ENCODE peak calls at places on chromosomes 7 and 10, in five cellular contexts. Z, A, I, C and O are unnamed samples.
A peak's percentile ranks its signal among the peaks of the same experiment; 100 is the strongest.

GRCh38 chr7:25662881-25663588 is 434.7 kb upstream of the NPVF start:
- DNase-seq in Z (no peak), C (peak; percentile 28), I (no peak), A (no peak), O (no peak)

GRCh38 chr10:20714518-20714917 is 182.6 kb downstream of the NEBL start:
- DNase-seq in I (no peak), Z (no peak), A (no peak), C (no peak), O (no peak)

GRCh38 chr7:46369933-46370654 is 449.0 kb upstream of the IGFBP3 start:
- DNase-seq in C (no peak), I (peak; percentile 87), A (peak; percentile 91), Z (no peak), O (no peak)

GRCh38 chr10:7667262-7668141 is 736 bp upstream of the ITIH5 start:
- DNase-seq in I (no peak), C (peak; percentile 26), Z (no peak), A (no peak), O (no peak)

GRCh38 chr10:72068901-72069446 is 19.4 kb downstream of the SPOCK2 start:
- DNase-seq in I (no peak), C (no peak), Z (no peak), A (no peak), O (no peak)

GRCh38 chr10:58972576-58973234 is 203.7 kb upstream of the PHYHIPL start:
- DNase-seq in C (no peak), Z (no peak), A (no peak), I (no peak), O (no peak)

GRCh38 chr10:25078659-25079429 is 62.4 kb downstream of the THNSL1 start:
- DNase-seq in C (no peak), Z (no peak), I (no peak), A (no peak), O (no peak)

GRCh38 chr7:140209866-140210609 is 33.3 kb upstream of the KDM7A start:
- DNase-seq in C (no peak), I (no peak), Z (no peak), A (no peak), O (no peak)

GRCh38 chr7:148793590-148793989 is 90.5 kb downstream of the EZH2 start:
- DNase-seq in C (no peak), I (no peak), Z (no peak), A (no peak), O (no peak)

GRCh38 chr7:3588341-3588740 is 287.3 kb downstream of the SDK1 start:
- DNase-seq in C (no peak), Z (no peak), I (no peak), A (no peak), O (no peak)

GRCh38 chr10:130737622-130738021 is 573.9 kb downstream of the TCERG1L start:
- DNase-seq in C (no peak), Z (no peak), A (no peak), I (no peak), O (no peak)

GRCh38 chr10:48759113-48759901 is 74.6 kb downstream of the WDFY4 start:
- DNase-seq in I (no peak), A (no peak), Z (no peak), C (no peak), O (no peak)

GRCh38 chr7:14691597-14692203 is 210.9 kb downstream of the DGKB start:
- DNase-seq in A (peak; percentile 30), C (peak; percentile 30), Z (peak; percentile 31), I (no peak), O (peak; percentile 17)

GRCh38 chr10:85724215-85724614 is 642.4 kb downstream of the GRID1 start:
- DNase-seq in Z (no peak), I (no peak), C (no peak), A (no peak), O (no peak)

GRCh38 chr7:34041716-34042115 is 136.4 kb downstream of the BMPER start:
- DNase-seq in I (no peak), C (no peak), Z (no peak), A (peak; percentile 47), O (no peak)

GRCh38 chr7:390761-391410 is 100.9 kb downstream of the FOXL3 start:
- DNase-seq in Z (no peak), A (no peak), C (no peak), I (no peak), O (no peak)

GRCh38 chr7:5704534-5704922 is 76.9 kb downstream of the RNF216 start:
- DNase-seq in Z (peak; percentile 90), I (no peak), C (peak; percentile 85), A (peak; percentile 84), O (peak; percentile 48)

GRCh38 chr7:94064541-94065191 is 60.5 kb upstream of the BET1 start:
- DNase-seq in I (no peak), Z (no peak), A (peak; percentile 54), C (no peak), O (no peak)

GRCh38 chr7:159197066-159197975 is 52.7 kb upstream of the VIPR2 start:
- DNase-seq in C (no peak), A (no peak), I (no peak), Z (no peak), O (peak; percentile 2)

GRCh38 chr10:123842692-123843385 is 48.8 kb downstream of the CPXM2 start:
- DNase-seq in I (no peak), A (no peak), C (no peak), Z (no peak), O (no peak)

GRCh38 chr10:115129752-115130151 is 36.6 kb downstream of the ATRNL1 start:
- DNase-seq in A (peak; percentile 37), I (peak; percentile 4), C (no peak), Z (no peak), O (no peak)

GRCh38 chr10:64156131-64156530 is 634.9 kb downstream of the REEP3 start:
- DNase-seq in C (no peak), I (no peak), Z (no peak), A (no peak), O (no peak)
- TF ChIP-seq CTCF in C (no peak), I (no peak), Z (no peak), A (no peak), O (no peak)

GRCh38 chr10:44689368-44689767 is 221.8 kb upstream of the TMEM72 start:
- DNase-seq in I (no peak), A (peak; percentile 10), Z (no peak), C (no peak), O (no peak)
- TF ChIP-seq CTCF in I (peak; percentile 49), A (no peak), Z (no peak), C (no peak), O (no peak)

GRCh38 chr10:29929006-29929405 is 130.4 kb downstream of the JCAD start:
- DNase-seq in A (no peak), Z (no peak), C (no peak), I (no peak), O (no peak)

GRCh38 chr10:29925771-29926345 is 133.5 kb downstream of the JCAD start:
- DNase-seq in A (no peak), Z (no peak), I (no peak), C (no peak), O (peak; percentile 3)

GRCh38 chr10:29924436-29924835 is 134.9 kb downstream of the JCAD start:
- DNase-seq in A (no peak), Z (no peak), C (no peak), I (no peak), O (no peak)

GRCh38 chr10:29923416-29923970 is 135.9 kb downstream of the JCAD start:
- DNase-seq in Z (no peak), C (no peak), I (no peak), A (no peak), O (no peak)

GRCh38 chr10:29926649-29927048 is 132.7 kb downstream of the JCAD start:
- DNase-seq in C (peak; percentile 40), A (peak; percentile 73), I (peak; percentile 25), Z (no peak), O (no peak)
- TF ChIP-seq CTCF in C (peak; percentile 54), A (peak; percentile 79), I (peak; percentile 73), Z (no peak), O (no peak)

GRCh38 chr7:105044449-105045081 is 30.6 kb downstream of the KMT2E start:
- DNase-seq in I (no peak), A (no peak), Z (no peak), C (no peak), O (no peak)
- TF ChIP-seq CTCF in I (no peak), A (no peak), Z (no peak), C (no peak), O (no peak)

DNA sequence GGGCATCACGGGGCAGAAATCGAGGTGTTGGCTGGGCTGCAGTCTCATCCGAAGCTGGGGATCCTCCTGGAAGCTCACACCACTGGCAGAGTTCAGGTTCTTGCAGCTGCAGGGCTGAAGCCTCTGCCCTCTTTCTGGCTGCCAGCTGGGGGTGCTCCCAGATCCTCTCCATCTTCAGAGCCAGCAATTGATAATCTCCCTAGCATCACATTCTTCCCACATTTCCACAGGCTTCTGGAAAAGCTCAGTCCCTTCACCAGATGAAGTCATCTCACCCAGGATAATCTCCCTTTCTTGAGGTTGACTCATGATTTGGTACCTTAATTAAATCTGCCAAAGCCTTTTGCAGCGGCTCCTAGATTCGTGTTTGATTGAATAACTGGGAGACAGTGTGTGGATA is 55.2 kb downstream of the NRP1 start:
- DNase-seq in C (no peak), A (peak; percentile 33), Z (no peak), I (no peak), O (no peak)
- TF ChIP-seq CTCF in C (no peak), A (no peak), Z (no peak), I (no peak), O (no peak)

DNA sequence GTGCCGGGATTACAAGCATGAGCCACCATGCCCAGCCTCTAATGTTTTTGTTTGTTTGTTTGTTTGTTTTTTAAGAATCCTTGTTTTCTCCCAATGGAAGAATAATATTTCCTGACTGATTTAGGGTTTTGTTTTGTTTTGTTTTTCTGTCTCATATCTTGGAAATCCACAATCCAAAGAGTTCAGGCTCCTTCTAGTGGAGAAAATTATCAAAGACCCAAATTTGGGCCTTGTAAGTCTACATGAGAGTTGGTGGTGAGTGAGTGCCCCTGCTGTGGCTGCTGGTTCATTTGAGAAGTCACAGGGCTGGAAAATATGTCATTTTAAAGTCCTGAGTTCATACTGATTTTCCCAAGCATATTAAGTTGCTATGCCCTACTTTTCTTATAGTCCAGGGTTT is 33.5 kb upstream of the KLHL7 start:
- DNase-seq in A (peak; percentile 28), Z (no peak), I (no peak), C (no peak), O (no peak)
- TF ChIP-seq CTCF in A (peak; percentile 43), Z (no peak), I (no peak), C (no peak), O (no peak)

DNA sequence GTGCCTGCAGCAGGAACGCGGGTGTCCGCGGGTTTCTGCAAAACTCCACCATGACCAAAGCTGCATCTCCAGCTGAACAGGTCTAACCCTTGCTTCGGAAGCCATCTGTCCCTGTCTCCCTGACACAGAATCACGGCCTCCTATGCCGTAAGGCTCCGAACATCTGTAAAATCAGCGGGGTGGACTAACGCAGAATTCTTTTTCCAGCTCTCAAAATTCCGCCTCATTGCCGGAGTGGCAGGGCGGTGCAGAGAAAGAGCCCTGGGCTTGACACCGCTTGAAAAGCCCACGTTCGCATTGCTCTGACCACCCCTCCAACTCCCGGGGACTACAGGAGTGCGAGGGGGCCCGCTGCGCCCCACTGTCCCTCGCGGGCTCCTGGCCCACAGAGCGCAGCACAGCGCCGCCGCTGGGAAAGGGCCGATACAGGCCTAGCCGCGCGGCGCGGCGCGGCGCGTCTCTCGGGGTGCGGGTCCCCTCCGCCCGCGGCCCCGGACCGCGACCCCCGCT is 409 bp downstream of the DNMBP start:
- DNase-seq in Z (peak; percentile 18), I (no peak), A (no peak), C (peak; percentile 60), O (peak; percentile 6)
- TF ChIP-seq CTCF in Z (no peak), I (peak; percentile 27), A (peak; percentile 50), C (peak; percentile 43), O (peak; percentile 18)